ENCODE peak calls at places on chromosomes 3 and 15, in seven cellular contexts. One of them, this sample, is unnamed.

GRCh38 chr3:10206166-10206511 is 41.4 kb downstream of the IRAK2 start:
- DNase-seq in GM20000: no peak
- DNase-seq in epithelial cell of proximal tubule: no peak
- DNase-seq in LHCN-M2: no peak
- DNase-seq in T-helper 1 cell: no peak
- DNase-seq in stimulated activated naive CD8-positive, alpha-beta T cell treated with anti-CD3 and anti-CD28 coated beads, Interleukin-15, Interleukin-2, amounts not matched to agents 100 U/mL and 50 U/mL, for 24 hours: no peak
- DNase-seq in prostate gland: no peak
- DNase-seq in this sample: no peak

GRCh38 chr3:8443829-8444791 is 57.5 kb upstream of the LMCD1 start:
- DNase-seq in GM20000: no peak
- DNase-seq in epithelial cell of proximal tubule: peak
- DNase-seq in LHCN-M2: peak
- DNase-seq in T-helper 1 cell: no peak
- DNase-seq in stimulated activated naive CD8-positive, alpha-beta T cell treated with anti-CD3 and anti-CD28 coated beads, Interleukin-15, Interleukin-2, amounts not matched to agents 100 U/mL and 50 U/mL, for 24 hours: no peak
- DNase-seq in prostate gland: peak
- DNase-seq in this sample: peak

GRCh38 chr15:28952666-28953491 is 67.1 kb downstream of the APBA2 start:
- DNase-seq in GM20000: no peak
- DNase-seq in epithelial cell of proximal tubule: no peak
- DNase-seq in LHCN-M2: no peak
- DNase-seq in T-helper 1 cell: no peak
- DNase-seq in stimulated activated naive CD8-positive, alpha-beta T cell treated with anti-CD3 and anti-CD28 coated beads, Interleukin-15, Interleukin-2, amounts not matched to agents 100 U/mL and 50 U/mL, for 24 hours: no peak
- DNase-seq in prostate gland: no peak
- DNase-seq in this sample: no peak

GRCh38 chr3:184261270-184262165 is at the start of gene CAMK2N2:
- DNase-seq in GM20000: peak
- DNase-seq in epithelial cell of proximal tubule: no peak
- DNase-seq in LHCN-M2: peak
- DNase-seq in T-helper 1 cell: peak
- DNase-seq in stimulated activated naive CD8-positive, alpha-beta T cell treated with anti-CD3 and anti-CD28 coated beads, Interleukin-15, Interleukin-2, amounts not matched to agents 100 U/mL and 50 U/mL, for 24 hours: peak
- DNase-seq in prostate gland: peak
- DNase-seq in this sample: no peak

GRCh38 chr3:164852866-164853265 is 225.4 kb downstream of the SI start:
- DNase-seq in GM20000: no peak
- DNase-seq in epithelial cell of proximal tubule: no peak
- DNase-seq in LHCN-M2: no peak
- DNase-seq in T-helper 1 cell: no peak
- DNase-seq in stimulated activated naive CD8-positive, alpha-beta T cell treated with anti-CD3 and anti-CD28 coated beads, Interleukin-15, Interleukin-2, amounts not matched to agents 100 U/mL and 50 U/mL, for 24 hours: no peak
- DNase-seq in prostate gland: no peak
- DNase-seq in this sample: no peak

GRCh38 chr3:16104161-16104560 is 70.3 kb upstream of the GALNT15 start:
- DNase-seq in GM20000: no peak
- DNase-seq in epithelial cell of proximal tubule: no peak
- DNase-seq in LHCN-M2: no peak
- DNase-seq in T-helper 1 cell: no peak
- DNase-seq in stimulated activated naive CD8-positive, alpha-beta T cell treated with anti-CD3 and anti-CD28 coated beads, Interleukin-15, Interleukin-2, amounts not matched to agents 100 U/mL and 50 U/mL, for 24 hours: no peak
- DNase-seq in prostate gland: no peak
- DNase-seq in this sample: no peak

GRCh38 chr3:141333796-141334626 is 34.3 kb upstream of the ZBTB38 start:
- DNase-seq in GM20000: no peak
- DNase-seq in epithelial cell of proximal tubule: no peak
- DNase-seq in LHCN-M2: no peak
- DNase-seq in T-helper 1 cell: no peak
- DNase-seq in stimulated activated naive CD8-positive, alpha-beta T cell treated with anti-CD3 and anti-CD28 coated beads, Interleukin-15, Interleukin-2, amounts not matched to agents 100 U/mL and 50 U/mL, for 24 hours: no peak
- DNase-seq in prostate gland: no peak
- DNase-seq in this sample: no peak

GRCh38 chr3:187746479-187747335 is 1.4 kb upstream of the BCL6 start:
- DNase-seq in GM20000: no peak
- DNase-seq in epithelial cell of proximal tubule: no peak
- DNase-seq in LHCN-M2: peak
- DNase-seq in T-helper 1 cell: no peak
- DNase-seq in stimulated activated naive CD8-positive, alpha-beta T cell treated with anti-CD3 and anti-CD28 coated beads, Interleukin-15, Interleukin-2, amounts not matched to agents 100 U/mL and 50 U/mL, for 24 hours: no peak
- DNase-seq in prostate gland: no peak
- DNase-seq in this sample: no peak

GRCh38 chr3:88148651-88149050 is 1.1 kb upstream of the C3orf38 start:
- DNase-seq in GM20000: no peak
- DNase-seq in epithelial cell of proximal tubule: no peak
- DNase-seq in LHCN-M2: no peak
- DNase-seq in T-helper 1 cell: no peak
- DNase-seq in stimulated activated naive CD8-positive, alpha-beta T cell treated with anti-CD3 and anti-CD28 coated beads, Interleukin-15, Interleukin-2, amounts not matched to agents 100 U/mL and 50 U/mL, for 24 hours: peak
- DNase-seq in prostate gland: no peak
- DNase-seq in this sample: no peak

This sample was measured in kidney epithelial cell.